ENCODE peak calls at places on chromosome 18, in four cellular contexts. One of them, this sample, is unnamed.

GRCh38 chr18:47215554-47216138 is 35.8 kb downstream of the SKOR2 start:
- DNase-seq in IMR-90: peak; percentile 52
- DNase-seq in H1: no peak
- DNase-seq in H9: no peak
- DNase-seq in this sample: peak; percentile 59

GRCh38 chr18:36758001-36758400 is 70.8 kb downstream of the TPGS2 start:
- DNase-seq in IMR-90: peak; percentile 23
- DNase-seq in H1: no peak
- DNase-seq in H9: no peak
- DNase-seq in this sample: no peak

GRCh38 chr18:31156831-31157763 is 5.6 kb downstream of the DSC1 start:
- DNase-seq in IMR-90: no peak
- DNase-seq in H1: no peak
- DNase-seq in H9: no peak
- DNase-seq in this sample: peak; percentile 10

GRCh38 chr18:31061945-31062344 is 19.4 kb upstream of the DSC3 start:
- DNase-seq in IMR-90: no peak
- DNase-seq in H1: no peak
- DNase-seq in H9: no peak
- DNase-seq in this sample: peak; percentile 18

GRCh38 chr18:34957119-34957863 is 83.9 kb upstream of the MAPRE2 start:
- DNase-seq in IMR-90: no peak
- DNase-seq in H1: no peak
- DNase-seq in H9: no peak
- DNase-seq in this sample: peak; percentile 72

GRCh38 chr18:46462523-46462922 is 194.5 kb downstream of the LOXHD1 start:
- DNase-seq in IMR-90: no peak
- DNase-seq in H1: no peak
- DNase-seq in H9: peak; percentile 29
- DNase-seq in this sample: no peak

GRCh38 chr18:6961331-6961730 is 156.3 kb downstream of the LAMA1 start:
- DNase-seq in IMR-90: no peak
- DNase-seq in H1: no peak
- DNase-seq in H9: no peak
- DNase-seq in this sample: no peak

GRCh38 chr18:70469916-70470315 is 181.1 kb downstream of the SOCS6 start:
- DNase-seq in IMR-90: no peak
- DNase-seq in H1: no peak
- DNase-seq in H9: no peak
- DNase-seq in this sample: peak; percentile 21

GRCh38 chr18:53268455-53268854 is 928.5 kb downstream of the DCC start:
- DNase-seq in IMR-90: no peak
- DNase-seq in H1: no peak
- DNase-seq in H9: no peak
- DNase-seq in this sample: peak; percentile 9

GRCh38 chr18:74303936-74304335 is 11.7 kb upstream of the C18orf63 start:
- DNase-seq in IMR-90: peak; percentile 25
- DNase-seq in H1: no peak
- DNase-seq in H9: no peak
- DNase-seq in this sample: no peak

GRCh38 chr18:29449424-29449823 is 1272.5 kb upstream of the CDH2 start:
- DNase-seq in IMR-90: peak; percentile 16
- DNase-seq in H1: no peak
- DNase-seq in H9: no peak
- DNase-seq in this sample: no peak

GRCh38 chr18:46374850-46375249 is 270.7 kb downstream of the HAUS1 start:
- DNase-seq in IMR-90: no peak
- DNase-seq in H1: no peak
- DNase-seq in H9: no peak
- DNase-seq in this sample: no peak

GRCh38 chr18:48186084-48186798 is 222.9 kb downstream of the ZBTB7C start:
- DNase-seq in IMR-90: no peak
- DNase-seq in H1: no peak
- DNase-seq in H9: peak; percentile 25
- DNase-seq in this sample: peak; percentile 73

GRCh38 chr18:2883137-2883671 is 36.4 kb downstream of the EMILIN2 start:
- DNase-seq in IMR-90: no peak
- DNase-seq in H1: no peak
- DNase-seq in H9: no peak
- DNase-seq in this sample: no peak

GRCh38 chr18:12431561-12431960 is 23.8 kb downstream of the PRELID3A start:
- DNase-seq in IMR-90: no peak
- DNase-seq in H1: no peak
- DNase-seq in H9: no peak
- DNase-seq in this sample: no peak

GRCh38 chr18:13011719-13012118 is 20.6 kb downstream of the CEP192 start:
- DNase-seq in IMR-90: no peak
- DNase-seq in H1: no peak
- DNase-seq in H9: no peak
- DNase-seq in this sample: no peak

GRCh38 chr18:12278765-12279682 is 24.9 kb downstream of the CIDEA start:
- DNase-seq in IMR-90: peak; percentile 98
- DNase-seq in H1: peak; percentile 78
- DNase-seq in H9: peak; percentile 90
- DNase-seq in this sample: peak; percentile 98

GRCh38 chr18:29652797-29653196 is 1389.7 kb downstream of the DSC3 start:
- DNase-seq in IMR-90: no peak
- DNase-seq in H1: no peak
- DNase-seq in H9: no peak
- DNase-seq in this sample: peak; percentile 6

GRCh38 chr18:40935423-40935822 is 1019.6 kb upstream of the PIK3C3 start:
- DNase-seq in IMR-90: peak; percentile 15
- DNase-seq in H1: no peak
- DNase-seq in H9: no peak
- DNase-seq in this sample: peak; percentile 64

GRCh38 chr18:54215069-54215468 is 9.4 kb downstream of the MBD2 start:
- DNase-seq in IMR-90: peak; percentile 84
- DNase-seq in H1: no peak
- DNase-seq in H9: no peak
- DNase-seq in this sample: no peak

GRCh38 chr18:23882616-23883276 is 131.8 kb upstream of the TTC39C start:
- DNase-seq in IMR-90: no peak
- DNase-seq in H1: no peak
- DNase-seq in H9: no peak
- DNase-seq in this sample: no peak

GRCh38 chr18:24630346-24630880 is 170.0 kb downstream of the HRH4 start:
- DNase-seq in IMR-90: no peak
- DNase-seq in H1: no peak
- DNase-seq in H9: no peak
- DNase-seq in this sample: no peak

GRCh38 chr18:53984021-53984420 is 240.4 kb downstream of the MBD2 start:
- DNase-seq in IMR-90: no peak
- DNase-seq in H1: no peak
- DNase-seq in H9: no peak
- DNase-seq in this sample: no peak

GRCh38 chr18:51068111-51068510 is 38.1 kb downstream of the SMAD4 start:
- DNase-seq in IMR-90: peak; percentile 77
- DNase-seq in H1: no peak
- DNase-seq in H9: no peak
- DNase-seq in this sample: no peak

GRCh38 chr18:55522011-55522410 is 66.0 kb downstream of the TCF4 start:
- DNase-seq in IMR-90: no peak
- DNase-seq in H1: no peak
- DNase-seq in H9: peak; percentile 62
- DNase-seq in this sample: peak; percentile 83

GRCh38 chr18:33440011-33440383 is 524 bp downstream of the CCDC178 start:
- DNase-seq in IMR-90: peak; percentile 60
- DNase-seq in H1: peak; percentile 36
- DNase-seq in H9: peak; percentile 72
- DNase-seq in this sample: peak; percentile 68

GRCh38 chr18:47591429-47591828 is 339.0 kb downstream of the SMAD2 start:
- DNase-seq in IMR-90: no peak
- DNase-seq in H1: no peak
- DNase-seq in H9: no peak
- DNase-seq in this sample: no peak

GRCh38 chr18:40452599-40452998 is 1502.4 kb upstream of the PIK3C3 start:
- DNase-seq in IMR-90: no peak
- DNase-seq in H1: no peak
- DNase-seq in H9: no peak
- DNase-seq in this sample: no peak

GRCh38 chr18:61379827-61380226 is 46.6 kb downstream of the CDH20 start:
- DNase-seq in IMR-90: no peak
- DNase-seq in H1: no peak
- DNase-seq in H9: no peak
- DNase-seq in this sample: peak; percentile 18

GRCh38 chr18:44564922-44565321 is 115.8 kb upstream of the SETBP1 start:
- DNase-seq in IMR-90: peak; percentile 8
- DNase-seq in H1: no peak
- DNase-seq in H9: no peak
- DNase-seq in this sample: peak; percentile 75

GRCh38 chr18:44568343-44568742 is 112.3 kb upstream of the SETBP1 start:
- DNase-seq in IMR-90: no peak
- DNase-seq in H1: no peak
- DNase-seq in H9: no peak
- DNase-seq in this sample: no peak

GRCh38 chr18:44568986-44569385 is 111.7 kb upstream of the SETBP1 start:
- DNase-seq in IMR-90: no peak
- DNase-seq in H1: no peak
- DNase-seq in H9: no peak
- DNase-seq in this sample: peak; percentile 26

GRCh38 chr18:44569391-44570055 is 111.2 kb upstream of the SETBP1 start:
- DNase-seq in IMR-90: no peak
- DNase-seq in H1: no peak
- DNase-seq in H9: no peak
- DNase-seq in this sample: peak; percentile 42
- H3K56ac ChIP-seq in IMR-90: no peak overlapping the region
- H3K56ac ChIP-seq in H1: no peak overlapping the region
- H3K56ac ChIP-seq in H9: no peak overlapping the region
- H3K56ac ChIP-seq in this sample: no peak overlapping the region

GRCh38 chr18:78664048-78664447 is 315.6 kb upstream of the SALL3 start:
- DNase-seq in IMR-90: no peak
- DNase-seq in H1: no peak
- DNase-seq in H9: no peak
- DNase-seq in this sample: no peak

GRCh38 chr18:78662879-78663278 is 316.7 kb upstream of the SALL3 start:
- DNase-seq in IMR-90: no peak
- DNase-seq in H1: no peak
- DNase-seq in H9: no peak
- DNase-seq in this sample: no peak

GRCh38 chr18:78666666-78667335 is 312.8 kb upstream of the SALL3 start:
- DNase-seq in IMR-90: no peak
- DNase-seq in H1: no peak
- DNase-seq in H9: no peak
- DNase-seq in this sample: no peak

GRCh38 chr18:78664851-78665250 is 314.8 kb upstream of the SALL3 start:
- DNase-seq in IMR-90: no peak
- DNase-seq in H1: no peak
- DNase-seq in H9: no peak
- DNase-seq in this sample: no peak

DNA sequence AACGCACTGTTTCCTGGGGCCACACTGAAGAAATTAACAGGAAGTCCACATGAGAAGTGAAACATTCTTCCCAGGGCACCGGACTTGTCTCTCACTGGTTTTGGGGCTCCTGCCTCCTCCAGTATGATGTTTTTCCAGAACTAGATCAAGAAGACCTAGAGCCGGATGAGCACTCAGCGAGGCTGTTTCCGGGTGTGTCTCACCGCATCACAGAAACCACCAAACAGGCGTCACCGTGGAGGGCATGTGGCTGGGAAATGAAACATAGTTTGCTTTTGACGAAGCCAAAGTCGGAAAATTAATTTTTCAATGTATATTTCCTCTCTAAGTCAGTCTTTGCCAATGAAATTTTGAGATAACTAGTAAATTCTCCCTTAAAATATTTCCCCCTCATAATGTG is 314.0 kb upstream of the SALL3 start:
- DNase-seq in IMR-90: no peak
- DNase-seq in H1: no peak
- DNase-seq in H9: no peak
- DNase-seq in this sample: no peak
- H3K56ac ChIP-seq in IMR-90: no peak overlapping the region
- H3K56ac ChIP-seq in H1: no peak overlapping the region
- H3K56ac ChIP-seq in H9: no peak overlapping the region
- H3K56ac ChIP-seq in this sample: no peak overlapping the region

GRCh38 chr18:75880266-75880665 is 452.8 kb upstream of the SMIM21 start:
- DNase-seq in IMR-90: no peak
- DNase-seq in H1: no peak
- DNase-seq in H9: no peak
- DNase-seq in this sample: no peak

GRCh38 chr18:75875559-75875958 is 448.1 kb upstream of the SMIM21 start:
- DNase-seq in IMR-90: no peak
- DNase-seq in H1: no peak
- DNase-seq in H9: no peak
- DNase-seq in this sample: no peak

GRCh38 chr18:75879196-75879595 is 451.7 kb upstream of the SMIM21 start:
- DNase-seq in IMR-90: no peak
- DNase-seq in H1: no peak
- DNase-seq in H9: no peak
- DNase-seq in this sample: no peak

GRCh38 chr18:75869197-75869596 is 441.7 kb upstream of the SMIM21 start:
- DNase-seq in IMR-90: no peak
- DNase-seq in H1: no peak
- DNase-seq in H9: no peak
- DNase-seq in this sample: no peak

GRCh38 chr18:75874401-75875093 is 447.0 kb upstream of the SMIM21 start:
- DNase-seq in IMR-90: no peak
- DNase-seq in H1: no peak
- DNase-seq in H9: no peak
- DNase-seq in this sample: no peak
- H3K56ac ChIP-seq in IMR-90: no peak overlapping the region
- H3K56ac ChIP-seq in H1: no peak overlapping the region
- H3K56ac ChIP-seq in H9: no peak overlapping the region
- H3K56ac ChIP-seq in this sample: no peak overlapping the region

GRCh38 chr18:43312891-43313290 is 35.6 kb upstream of the SYT4 start:
- DNase-seq in IMR-90: no peak
- DNase-seq in H1: no peak
- DNase-seq in H9: no peak
- DNase-seq in this sample: no peak
- H3K56ac ChIP-seq in IMR-90: no peak overlapping the region
- H3K56ac ChIP-seq in H1: no peak overlapping the region
- H3K56ac ChIP-seq in H9: no peak overlapping the region
- H3K56ac ChIP-seq in this sample: no peak overlapping the region

GRCh38 chr18:49398331-49398730 is 62.1 kb downstream of the DYM start:
- DNase-seq in IMR-90: no peak
- DNase-seq in H1: no peak
- DNase-seq in H9: no peak
- DNase-seq in this sample: no peak

GRCh38 chr18:49393011-49393410 is 67.4 kb downstream of the DYM start:
- DNase-seq in IMR-90: no peak
- DNase-seq in H1: no peak
- DNase-seq in H9: no peak
- DNase-seq in this sample: no peak

GRCh38 chr18:49394191-49394590 is 66.3 kb downstream of the DYM start:
- DNase-seq in IMR-90: no peak
- DNase-seq in H1: no peak
- DNase-seq in H9: no peak
- DNase-seq in this sample: no peak

DNA sequence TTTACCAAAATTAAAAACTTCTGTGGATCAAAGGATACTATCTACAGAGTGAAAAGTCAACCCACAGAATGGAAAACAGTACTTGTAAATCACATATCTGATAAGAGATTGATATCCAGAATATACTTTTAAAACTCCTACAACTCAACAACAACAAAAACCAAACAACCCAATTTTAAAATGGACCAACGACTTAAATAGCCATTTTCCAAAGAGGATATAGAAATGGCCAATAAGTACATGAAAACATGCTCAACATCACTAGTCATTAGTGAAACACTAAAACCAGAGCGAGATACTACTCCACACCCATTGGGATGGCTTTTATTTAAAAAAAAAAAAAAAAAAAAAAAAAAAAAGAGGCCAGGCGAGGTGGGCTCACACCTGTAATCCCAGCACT is 68.1 kb downstream of the DYM start:
- DNase-seq in IMR-90: no peak
- DNase-seq in H1: no peak
- DNase-seq in H9: no peak
- DNase-seq in this sample: no peak
- H3K56ac ChIP-seq in IMR-90: no peak overlapping the region
- H3K56ac ChIP-seq in H1: no peak overlapping the region
- H3K56ac ChIP-seq in H9: no peak overlapping the region
- H3K56ac ChIP-seq in this sample: no peak overlapping the region

This sample was measured in mesendoderm.